ENCODE peak calls at places on chromosome 7, in five cellular contexts. One of them, this sample, is unnamed. For H3K36me3, the result is how much of the 10 kb centered on the place peaks cover.

GRCh38 chr7:139731802-139732470 is 45.9 kb downstream of the HIPK2 start:
- DNase-seq in uterus: peak
- DNase-seq in mammary epithelial cell: peak
- DNase-seq in brain microvascular endothelial cell: peak
- DNase-seq in HCT116: peak
- DNase-seq in this sample: peak

GRCh38 chr7:104983620-104984539 is 30.1 kb upstream of the KMT2E start:
- DNase-seq in uterus: peak
- DNase-seq in mammary epithelial cell: peak
- DNase-seq in brain microvascular endothelial cell: peak
- DNase-seq in HCT116: peak
- DNase-seq in this sample: peak

GRCh38 chr7:44372560-44373417 is 47.4 kb upstream of the CAMK2B start:
- DNase-seq in uterus: no peak
- DNase-seq in mammary epithelial cell: no peak
- DNase-seq in brain microvascular endothelial cell: no peak
- DNase-seq in HCT116: no peak
- DNase-seq in this sample: no peak

GRCh38 chr7:148611692-148612091 is 21.1 kb downstream of the C7orf33 start:
- DNase-seq in uterus: no peak
- DNase-seq in mammary epithelial cell: no peak
- DNase-seq in brain microvascular endothelial cell: no peak
- DNase-seq in HCT116: no peak
- DNase-seq in this sample: no peak

GRCh38 chr7:102916426-102916825 is 3.6 kb downstream of the LRRC17 start:
- DNase-seq in uterus: no peak
- DNase-seq in mammary epithelial cell: peak
- DNase-seq in brain microvascular endothelial cell: peak
- DNase-seq in HCT116: no peak
- DNase-seq in this sample: no peak

GRCh38 chr7:455110-455928 is 64.3 kb downstream of the PDGFA start:
- DNase-seq in uterus: peak
- DNase-seq in mammary epithelial cell: peak
- DNase-seq in brain microvascular endothelial cell: no peak
- DNase-seq in HCT116: no peak
- DNase-seq in this sample: no peak

GRCh38 chr7:116786791-116787443 is 75.5 kb upstream of the CAPZA2 start:
- DNase-seq in uterus: no peak
- DNase-seq in mammary epithelial cell: peak
- DNase-seq in brain microvascular endothelial cell: peak
- DNase-seq in HCT116: no peak
- DNase-seq in this sample: no peak

GRCh38 chr7:135842446-135843175 is 94.0 kb upstream of the FAM180A start:
- DNase-seq in uterus: no peak
- DNase-seq in mammary epithelial cell: no peak
- DNase-seq in brain microvascular endothelial cell: no peak
- DNase-seq in HCT116: no peak
- DNase-seq in this sample: no peak

GRCh38 chr7:22586806-22587180 is 86.8 kb upstream of the STEAP1B start:
- DNase-seq in uterus: no peak
- DNase-seq in mammary epithelial cell: peak
- DNase-seq in brain microvascular endothelial cell: peak
- DNase-seq in HCT116: no peak
- DNase-seq in this sample: no peak

GRCh38 chr7:155190608-155191536 is 106.8 kb upstream of the INSIG1 start:
- DNase-seq in uterus: peak
- DNase-seq in mammary epithelial cell: no peak
- DNase-seq in brain microvascular endothelial cell: peak
- DNase-seq in HCT116: no peak
- DNase-seq in this sample: no peak

GRCh38 chr7:81327468-81327867 is 408.6 kb upstream of the SEMA3C start:
- DNase-seq in uterus: no peak
- DNase-seq in mammary epithelial cell: no peak
- DNase-seq in brain microvascular endothelial cell: peak
- DNase-seq in HCT116: no peak
- DNase-seq in this sample: no peak

GRCh38 chr7:134140889-134141867 is 14.0 kb downstream of the LRGUK start:
- DNase-seq in uterus: peak
- DNase-seq in mammary epithelial cell: peak
- DNase-seq in brain microvascular endothelial cell: peak
- DNase-seq in HCT116: peak
- DNase-seq in this sample: peak

GRCh38 chr7:82204694-82205093 is 238.9 kb downstream of the CACNA2D1 start:
- DNase-seq in uterus: no peak
- DNase-seq in mammary epithelial cell: peak
- DNase-seq in brain microvascular endothelial cell: peak
- DNase-seq in HCT116: no peak
- DNase-seq in this sample: no peak

GRCh38 chr7:921581-922333 is 32.7 kb downstream of the ADAP1 start:
- DNase-seq in uterus: peak
- DNase-seq in mammary epithelial cell: no peak
- DNase-seq in brain microvascular endothelial cell: no peak
- DNase-seq in HCT116: no peak
- DNase-seq in this sample: peak

GRCh38 chr7:86469680-86470295 is 173.9 kb upstream of the GRM3 start:
- DNase-seq in uterus: no peak
- DNase-seq in mammary epithelial cell: peak
- DNase-seq in brain microvascular endothelial cell: peak
- DNase-seq in HCT116: peak
- DNase-seq in this sample: peak

GRCh38 chr7:149880871-149881301 is 7.1 kb downstream of the ATP6V0E2 start:
- DNase-seq in uterus: peak
- DNase-seq in mammary epithelial cell: no peak
- DNase-seq in brain microvascular endothelial cell: no peak
- DNase-seq in HCT116: no peak
- DNase-seq in this sample: peak

GRCh38 chr7:138564365-138564764 is 104.3 kb downstream of the TRIM24 start:
- DNase-seq in uterus: no peak
- DNase-seq in mammary epithelial cell: peak
- DNase-seq in brain microvascular endothelial cell: peak
- DNase-seq in HCT116: no peak
- DNase-seq in this sample: no peak

GRCh38 chr7:32587431-32587948 is 92.2 kb downstream of the AVL9 start:
- DNase-seq in uterus: no peak
- DNase-seq in mammary epithelial cell: no peak
- DNase-seq in brain microvascular endothelial cell: peak
- DNase-seq in HCT116: no peak
- DNase-seq in this sample: no peak

GRCh38 chr7:138247081-138247480 is 170.8 kb downstream of the AKR1D1 start:
- DNase-seq in uterus: no peak
- DNase-seq in mammary epithelial cell: no peak
- DNase-seq in brain microvascular endothelial cell: no peak
- DNase-seq in HCT116: no peak
- DNase-seq in this sample: no peak

GRCh38 chr7:27071622-27072390 is 24.0 kb downstream of the HOXA1 start:
- DNase-seq in uterus: no peak
- DNase-seq in mammary epithelial cell: no peak
- DNase-seq in brain microvascular endothelial cell: no peak
- DNase-seq in HCT116: no peak
- DNase-seq in this sample: no peak

GRCh38 chr7:36207451-36208291 is 54.6 kb downstream of the EEPD1 start:
- DNase-seq in uterus: peak
- DNase-seq in mammary epithelial cell: peak
- DNase-seq in brain microvascular endothelial cell: peak
- DNase-seq in HCT116: no peak
- DNase-seq in this sample: peak

GRCh38 chr7:27367179-27367929 is 124.8 kb downstream of the EVX1 start:
- DNase-seq in uterus: no peak
- DNase-seq in mammary epithelial cell: no peak
- DNase-seq in brain microvascular endothelial cell: no peak
- DNase-seq in HCT116: no peak
- DNase-seq in this sample: no peak

GRCh38 chr7:148987751-148988512 is 40.4 kb downstream of the PDIA4 start:
- DNase-seq in uterus: no peak
- DNase-seq in mammary epithelial cell: peak
- DNase-seq in brain microvascular endothelial cell: no peak
- DNase-seq in HCT116: no peak
- DNase-seq in this sample: no peak

GRCh38 chr7:64874114-64874513 is 29.0 kb upstream of the ZNF273 start:
- DNase-seq in uterus: no peak
- DNase-seq in mammary epithelial cell: peak
- DNase-seq in brain microvascular endothelial cell: no peak
- DNase-seq in HCT116: no peak
- DNase-seq in this sample: no peak

GRCh38 chr7:99221866-99222265 is 14.0 kb upstream of the KPNA7 start:
- DNase-seq in uterus: no peak
- DNase-seq in mammary epithelial cell: no peak
- DNase-seq in brain microvascular endothelial cell: no peak
- DNase-seq in HCT116: no peak
- DNase-seq in this sample: peak

GRCh38 chr7:30971840-30972563 is 8.2 kb downstream of the GHRHR start:
- DNase-seq in uterus: no peak
- DNase-seq in mammary epithelial cell: no peak
- DNase-seq in brain microvascular endothelial cell: no peak
- DNase-seq in HCT116: no peak
- DNase-seq in this sample: no peak
- H3K36me3 ChIP-seq in uterus: under half
- H3K36me3 ChIP-seq in mammary epithelial cell: under half
- H3K36me3 ChIP-seq in brain microvascular endothelial cell: under half
- H3K36me3 ChIP-seq in HCT116: under half
- H3K36me3 ChIP-seq in this sample: under half

DNA sequence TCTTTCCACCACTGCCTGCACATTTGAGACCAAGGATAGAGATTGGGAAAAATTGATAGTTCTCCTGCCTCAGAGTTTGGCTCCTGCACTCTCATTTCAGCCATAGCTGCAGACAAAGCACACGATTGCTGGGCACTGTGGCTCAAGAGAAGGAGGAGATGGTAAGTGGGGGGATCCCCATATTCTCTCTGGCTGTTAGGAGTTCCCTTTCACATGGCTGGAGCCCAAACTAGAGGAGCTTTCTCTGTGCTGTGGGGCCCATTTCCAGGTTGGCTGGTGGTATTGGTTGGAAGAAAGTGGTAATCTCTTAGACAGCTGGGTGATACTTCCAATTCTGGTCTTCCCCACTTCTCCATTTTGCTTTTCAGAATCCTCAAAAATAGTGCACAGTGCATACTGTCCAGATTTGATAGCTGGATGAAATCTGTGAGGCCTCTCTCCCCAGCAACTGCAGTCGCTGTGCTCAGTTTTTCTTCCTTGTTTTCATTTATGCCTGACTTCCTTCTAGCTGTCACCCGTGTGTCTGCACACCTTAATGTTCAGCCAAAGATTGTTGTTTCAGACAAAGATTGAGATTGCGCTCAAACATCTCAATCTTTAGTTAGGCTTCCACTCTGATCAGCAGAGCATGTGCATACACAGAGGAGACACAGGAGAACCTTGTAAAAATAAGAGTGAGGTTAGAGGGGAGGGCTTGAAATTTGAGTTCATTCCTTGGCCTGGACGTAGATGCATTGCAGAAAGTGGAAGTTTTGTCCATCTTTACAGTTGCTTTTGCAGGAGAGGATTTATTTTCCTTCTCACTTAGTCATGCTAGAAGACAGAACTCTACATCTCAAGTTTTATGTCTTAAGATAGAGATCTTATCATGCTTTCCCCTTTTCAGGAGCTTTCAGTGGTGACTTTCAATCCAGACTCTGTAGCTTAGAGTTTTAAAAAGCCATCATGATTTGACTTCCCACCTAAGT is 28.6 kb downstream of the RABGEF1 start:
- DNase-seq in uterus: no peak
- DNase-seq in mammary epithelial cell: no peak
- DNase-seq in brain microvascular endothelial cell: no peak
- DNase-seq in HCT116: no peak
- DNase-seq in this sample: no peak
- H3K27ac ChIP-seq in uterus: no peak
- H3K27ac ChIP-seq in mammary epithelial cell: no peak
- H3K27ac ChIP-seq in brain microvascular endothelial cell: no peak
- H3K27ac ChIP-seq in HCT116: no peak
- H3K27ac ChIP-seq in this sample: no peak

GRCh38 chr7:89618269-89618668 is 536.0 kb upstream of the STEAP1 start:
- DNase-seq in uterus: no peak
- DNase-seq in mammary epithelial cell: no peak
- DNase-seq in brain microvascular endothelial cell: no peak
- DNase-seq in HCT116: no peak
- DNase-seq in this sample: no peak
- TF ChIP-seq CTCF in uterus: no peak
- TF ChIP-seq CTCF in mammary epithelial cell: peak
- TF ChIP-seq CTCF in brain microvascular endothelial cell: no peak
- TF ChIP-seq CTCF in HCT116: no peak
- TF ChIP-seq CTCF in this sample: no peak

DNA sequence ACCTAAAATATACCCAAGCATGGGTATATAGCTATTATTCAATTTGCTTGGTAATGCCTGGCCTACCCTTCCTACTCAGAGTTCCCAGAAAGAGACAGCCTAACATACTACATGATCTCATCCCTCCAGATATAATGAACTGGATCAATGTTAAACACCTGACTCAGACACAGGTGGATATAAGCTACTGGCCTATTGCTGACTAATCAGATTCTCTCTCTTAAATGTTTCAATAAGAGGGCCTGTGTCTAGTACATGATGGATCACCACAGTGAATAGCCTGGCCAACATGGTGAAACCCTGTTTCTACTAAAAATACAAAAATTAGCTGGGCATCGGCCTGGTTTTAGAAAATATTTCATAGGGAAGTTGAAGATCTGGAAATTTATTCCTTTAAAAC is 54.1 kb downstream of the COPG2 start:
- DNase-seq in uterus: no peak
- DNase-seq in mammary epithelial cell: no peak
- DNase-seq in brain microvascular endothelial cell: no peak
- DNase-seq in HCT116: no peak
- DNase-seq in this sample: no peak
- H3K36me3 ChIP-seq in uterus: under half
- H3K36me3 ChIP-seq in mammary epithelial cell: under half
- H3K36me3 ChIP-seq in brain microvascular endothelial cell: under half
- H3K36me3 ChIP-seq in HCT116: under half
- H3K36me3 ChIP-seq in this sample: half or more

DNA sequence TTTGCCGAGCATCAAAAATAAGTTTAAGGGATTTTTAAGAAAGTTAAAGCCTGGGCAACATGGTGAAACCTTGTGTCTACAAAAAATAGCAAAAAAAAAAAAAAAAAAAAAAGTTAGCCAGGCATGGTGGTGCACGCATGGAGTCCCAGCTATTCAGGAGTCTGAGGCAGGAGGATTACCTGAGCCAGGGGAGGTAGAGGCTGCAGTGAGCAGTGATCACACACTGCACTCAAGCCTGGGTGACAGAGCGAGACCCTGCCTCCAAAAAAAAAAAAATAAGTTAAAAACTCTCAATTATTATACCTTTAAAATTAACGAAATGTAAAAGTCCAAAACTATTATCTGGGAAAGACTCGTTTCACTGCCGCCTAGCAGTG is 35.0 kb upstream of the DAGLB start:
- DNase-seq in uterus: no peak
- DNase-seq in mammary epithelial cell: no peak
- DNase-seq in brain microvascular endothelial cell: no peak
- DNase-seq in HCT116: no peak
- DNase-seq in this sample: no peak
- H3K27ac ChIP-seq in uterus: peak
- H3K27ac ChIP-seq in mammary epithelial cell: peak
- H3K27ac ChIP-seq in brain microvascular endothelial cell: peak
- H3K27ac ChIP-seq in HCT116: peak
- H3K27ac ChIP-seq in this sample: peak